ENCODE peak calls at places on chromosome 19, in seven cellular contexts. J, N, T, E, P, C and O are unnamed samples.
A peak's percentile ranks its signal among the peaks of the same experiment; 100 is the strongest.

GRCh38 chr19:51916167-51916566 is 11.1 kb upstream of the ZNF613 start:
- DNase-seq in J (no peak), N (no peak), T (no peak), E (no peak), P (no peak), C (no peak), O (no peak)

GRCh38 chr19:28242317-28242927 is 970.5 kb downstream of the UQCRFS1 start:
- DNase-seq in J (no peak), N (peak; percentile 67), T (no peak), E (peak; percentile 44), P (no peak), C (no peak), O (no peak)

GRCh38 chr19:14450168-14450874 is 17.2 kb downstream of the PKN1 start:
- DNase-seq in J (peak; percentile 94), N (peak; percentile 99), T (peak; percentile 87), E (peak; percentile 95), P (no peak), C (peak; percentile 33), O (peak; percentile 94)

GRCh38 chr19:32224371-32225244 is 120.8 kb upstream of the ZNF507 start:
- DNase-seq in J (no peak), N (peak; percentile 84), T (no peak), E (peak; percentile 94), P (no peak), C (peak; percentile 21), O (peak; percentile 44)

GRCh38 chr19:372306-372890 is 27.8 kb upstream of the MIER2 start:
- DNase-seq in J (no peak), N (no peak), T (no peak), E (peak; percentile 81), P (no peak), C (no peak), O (no peak)

GRCh38 chr19:30540671-30541210 is 168.6 kb downstream of the ZNF536 start:
- DNase-seq in J (no peak), N (no peak), T (no peak), E (no peak), P (no peak), C (no peak), O (no peak)

GRCh38 chr19:37817180-37817911 is 38.0 kb upstream of the ZNF573 start:
- DNase-seq in J (peak; percentile 10), N (no peak), T (no peak), E (peak; percentile 86), P (no peak), C (no peak), O (no peak)

GRCh38 chr19:2084993-2085720 is 11.0 kb downstream of the MOB3A start:
- DNase-seq in J (no peak), N (peak; percentile 70), T (no peak), E (peak; percentile 20), P (peak; percentile 96), C (no peak), O (no peak)

GRCh38 chr19:13026478-13026999 is 31.3 kb downstream of the NFIX start:
- DNase-seq in J (no peak), N (no peak), T (no peak), E (no peak), P (no peak), C (peak; percentile 96), O (no peak)

GRCh38 chr19:44759083-44759804 is 10.7 kb downstream of the BCL3 start:
- DNase-seq in J (no peak), N (no peak), T (no peak), E (no peak), P (no peak), C (no peak), O (no peak)

GRCh38 chr19:49513746-49514118 is 1.3 kb downstream of the FCGRT start:
- DNase-seq in J (no peak), N (no peak), T (no peak), E (peak; percentile 42), P (no peak), C (no peak), O (no peak)

GRCh38 chr19:18683109-18683954 is at the start of gene CRTC1:
- DNase-seq in J (peak; percentile 46), N (peak; percentile 99), T (peak; percentile 65), E (peak; percentile 99), P (peak; percentile 39), C (peak; percentile 66), O (peak; percentile 88)

GRCh38 chr19:23437901-23438300 is 42.6 kb upstream of the ZNF91 start:
- DNase-seq in J (no peak), N (no peak), T (no peak), E (no peak), P (no peak), C (no peak), O (peak; percentile 69)

GRCh38 chr19:8355631-8356402 is 8.1 kb upstream of the ANGPTL4 start:
- DNase-seq in J (no peak), N (peak; percentile 71), T (peak; percentile 70), E (no peak), P (no peak), C (peak; percentile 72), O (no peak)

GRCh38 chr19:46201413-46202310 is 27.9 kb upstream of the IGFL1 start:
- DNase-seq in J (no peak), N (no peak), T (no peak), E (no peak), P (no peak), C (no peak), O (no peak)

GRCh38 chr19:46447824-46448223 is 19.1 kb upstream of the PNMA8C start:
- DNase-seq in J (no peak), N (no peak), T (no peak), E (no peak), P (no peak), C (no peak), O (no peak)

GRCh38 chr19:14198384-14199376 is 7.3 kb downstream of the ADGRL1 start:
- DNase-seq in J (no peak), N (no peak), T (no peak), E (peak; percentile 51), P (no peak), C (peak; percentile 13), O (no peak)

GRCh38 chr19:52142001-52142595 is 2.4 kb upstream of the ZNF616 start:
- DNase-seq in J (no peak), N (no peak), T (no peak), E (no peak), P (no peak), C (no peak), O (no peak)

GRCh38 chr19:48490980-48491792 is 20.4 kb downstream of the LMTK3 start:
- DNase-seq in J (no peak), N (peak; percentile 96), T (peak; percentile 71), E (peak; percentile 82), P (no peak), C (no peak), O (peak; percentile 69)

GRCh38 chr19:45340232-45340898 is at the start of gene KLC3:
- DNase-seq in J (no peak), N (peak; percentile 88), T (peak; percentile 27), E (peak; percentile 70), P (no peak), C (no peak), O (peak; percentile 65)

GRCh38 chr19:6707658-6708018 is 12.8 kb downstream of the C3 start:
- DNase-seq in J (no peak), N (no peak), T (no peak), E (no peak), P (no peak), C (no peak), O (no peak)

GRCh38 chr19:799076-799881 is 2.0 kb downstream of the PTBP1 start:
- DNase-seq in J (no peak), N (no peak), T (no peak), E (peak; percentile 41), P (no peak), C (peak; percentile 55), O (peak; percentile 45)

GRCh38 chr19:1856698-1857603 is 6.4 kb downstream of the KLF16 start:
- DNase-seq in J (no peak), N (peak; percentile 87), T (no peak), E (peak; percentile 54), P (no peak), C (peak; percentile 77), O (peak; percentile 62)

GRCh38 chr19:50580970-50581636 is 12.9 kb upstream of the LRRC4B start:
- DNase-seq in J (no peak), N (no peak), T (no peak), E (no peak), P (no peak), C (no peak), O (no peak)

GRCh38 chr19:29806098-29806866 is 5.5 kb upstream of the CCNE1 start:
- DNase-seq in J (no peak), N (peak; percentile 82), T (no peak), E (peak; percentile 67), P (no peak), C (peak; percentile 52), O (no peak)

GRCh38 chr19:18397242-18398202 is at the start of gene LRRC25:
- DNase-seq in J (no peak), N (peak; percentile 53), T (no peak), E (peak; percentile 63), P (no peak), C (no peak), O (no peak)

GRCh38 chr19:13396256-13397080 is 109.8 kb downstream of the CACNA1A start:
- DNase-seq in J (peak; percentile 49), N (peak; percentile 67), T (peak; percentile 72), E (no peak), P (no peak), C (peak; percentile 30), O (no peak)

GRCh38 chr19:9644472-9644871 is 23.4 kb upstream of the ZNF561 start:
- DNase-seq in J (no peak), N (no peak), T (no peak), E (no peak), P (no peak), C (no peak), O (no peak)
- TF ChIP-seq JUND in J (no peak), N (no peak), T (no peak), E (no peak), P (no peak), C (no peak), O (no peak)

GRCh38 chr19:11495885-11496284 is 9.8 kb downstream of the ZNF653 start:
- DNase-seq in J (no peak), N (no peak), T (no peak), E (peak; percentile 12), P (no peak), C (no peak), O (no peak)
- TF ChIP-seq JUND in J (no peak), N (no peak), T (no peak), E (no peak), P (no peak), C (no peak), O (no peak)

DNA sequence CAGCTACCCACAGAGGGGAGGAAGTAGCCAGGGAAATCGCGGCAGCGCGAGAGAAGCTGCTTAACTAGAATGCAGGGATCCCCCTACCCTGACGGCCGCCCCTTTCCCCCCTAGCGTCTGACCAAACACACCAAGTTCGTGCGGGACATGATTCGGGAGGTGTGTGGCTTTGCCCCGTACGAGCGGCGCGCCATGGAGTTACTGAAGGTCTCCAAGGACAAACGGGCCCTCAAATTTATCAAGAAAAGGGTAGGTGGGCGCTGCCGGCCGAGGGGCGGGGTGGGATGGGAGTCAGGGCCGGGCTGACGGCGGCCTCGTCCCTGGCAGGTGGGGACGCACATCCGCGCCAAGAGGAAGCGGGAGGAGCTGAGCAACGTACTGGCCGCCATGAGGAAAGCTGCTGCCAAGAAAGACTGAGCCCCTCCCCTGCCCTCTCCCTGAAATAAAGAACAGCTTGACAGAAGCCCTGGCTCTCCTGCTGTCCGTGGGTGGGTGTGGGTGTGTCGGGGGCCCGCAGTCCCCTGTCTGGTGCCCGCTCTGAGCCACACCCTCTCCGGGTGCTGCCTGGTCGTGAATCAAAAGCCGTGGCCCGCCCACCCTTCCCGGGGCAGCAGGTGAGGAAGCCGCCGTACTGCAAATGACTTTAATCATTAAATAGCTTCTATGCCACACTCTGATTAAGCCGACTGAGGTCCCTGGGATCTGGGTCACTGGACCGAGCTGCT is 1.3 kb downstream of the RPL36 start:
- DNase-seq in J (no peak), N (peak; percentile 63), T (no peak), E (peak; percentile 67), P (no peak), C (no peak), O (no peak)
- TF ChIP-seq JUND in J (no peak), N (no peak), T (no peak), E (peak; percentile 21), P (no peak), C (no peak), O (no peak)

GRCh38 chr19:41226874-41227390 is 7.9 kb downstream of the AXL start:
- DNase-seq in J (no peak), N (no peak), T (no peak), E (no peak), P (no peak), C (no peak), O (no peak)
- TF ChIP-seq JUND in J (no peak), N (no peak), T (no peak), E (no peak), P (no peak), C (no peak), O (no peak)